ENCODE peak calls at places on chromosomes 3 and 15, in ten cellular contexts. A is A172, D is smooth muscle cell of the brain vasculature, Z is glutamatergic neuron, L is HCT116, K is AG09309, E is endothelial cell, G is adrenal gland, U is SW 1271, N is left cardiac atrium. V is an unnamed sample.

GRCh38 chr3:50170689-50171088 is 15.6 kb downstream of the SEMA3F start:
- DNase-seq in A (peak), D (no peak), Z (no peak), L (no peak), K (peak), E (no peak), G (peak), U (no peak), N (peak), V (no peak)

GRCh38 chr3:97885931-97886824 is 64.4 kb downstream of the CRYBG3 start:
- DNase-seq in A (no peak), D (no peak), Z (no peak), L (no peak), K (no peak), E (no peak), G (no peak), U (no peak), N (no peak), V (no peak)

GRCh38 chr15:75790631-75791336 is 52.5 kb upstream of the UBE2Q2 start:
- DNase-seq in A (no peak), D (no peak), Z (no peak), L (no peak), K (no peak), E (no peak), G (no peak), U (no peak), N (no peak), V (no peak)

GRCh38 chr3:111895079-111895478 is 36.0 kb downstream of the PHLDB2 start:
- DNase-seq in A (peak), D (no peak), Z (no peak), L (peak), K (no peak), E (no peak), G (no peak), U (no peak), N (no peak), V (no peak)

GRCh38 chr3:57826286-57826951 is 70.3 kb downstream of the SLMAP start:
- DNase-seq in A (no peak), D (no peak), Z (no peak), L (no peak), K (no peak), E (no peak), G (no peak), U (no peak), N (no peak), V (no peak)

GRCh38 chr3:64408770-64409169 is 183.5 kb upstream of the PRICKLE2 start:
- DNase-seq in A (peak), D (no peak), Z (no peak), L (no peak), K (no peak), E (no peak), G (no peak), U (no peak), N (no peak), V (no peak)

GRCh38 chr3:127771746-127772145 is 50.6 kb downstream of the MGLL start:
- DNase-seq in A (no peak), D (no peak), Z (no peak), L (no peak), K (no peak), E (no peak), G (no peak), U (no peak), N (no peak), V (no peak)

GRCh38 chr15:44568338-44568737 is 31.4 kb downstream of the EIF3J start:
- DNase-seq in A (no peak), D (no peak), Z (no peak), L (no peak), K (no peak), E (no peak), G (no peak), U (no peak), N (no peak), V (no peak)

GRCh38 chr3:25096536-25096935 is 331.5 kb upstream of the RARB start:
- DNase-seq in A (no peak), D (no peak), Z (no peak), L (no peak), K (no peak), E (no peak), G (no peak), U (no peak), N (no peak), V (no peak)

GRCh38 chr3:71087109-71088018 is 496.2 kb downstream of the FOXP1 start:
- DNase-seq in A (peak), D (no peak), Z (no peak), L (no peak), K (no peak), E (no peak), G (no peak), U (no peak), N (no peak), V (no peak)

GRCh38 chr3:98593046-98593936 is at the start of gene CPOX:
- DNase-seq in A (peak), D (peak), Z (peak), L (peak), K (peak), E (peak), G (peak), U (peak), N (peak), V (peak)

GRCh38 chr3:133941390-133941789 is 45.7 kb upstream of the RAB6B start:
- DNase-seq in A (peak), D (no peak), Z (no peak), L (no peak), K (no peak), E (no peak), G (peak), U (no peak), N (no peak), V (no peak)

GRCh38 chr15:54941417-54941816 is 255.3 kb downstream of the RSL24D1 start:
- DNase-seq in A (no peak), D (no peak), Z (no peak), L (no peak), K (no peak), E (no peak), G (no peak), U (no peak), N (no peak), V (no peak)

GRCh38 chr15:35979608-35980007 is 433.6 kb upstream of the DPH6 start:
- DNase-seq in A (no peak), D (no peak), Z (no peak), L (no peak), K (no peak), E (no peak), G (no peak), U (no peak), N (no peak), V (no peak)